ENCODE peak calls at places on chromosomes 11 and 22, in ten cellular contexts. C is heart right ventricle; Y is GM06990; W is NB4; R is adrenal gland; K is astrocyte; B is HCT116; V is effector memory CD4-positive, alpha-beta T cell; S is gastrocnemius medialis; L is AG09309. G is an unnamed sample.

GRCh38 chr11:2563216-2564007 is 118.6 kb downstream of the KCNQ1 start:
- DNase-seq in C (no peak), Y (no peak), W (no peak), R (peak; percentile 91), K (no peak), B (no peak), V (no peak), S (no peak), L (no peak), G (no peak)

GRCh38 chr22:17970205-17970708 is 54.1 kb downstream of the MICAL3 start:
- DNase-seq in C (no peak), Y (no peak), W (no peak), R (peak; percentile 60), K (peak; percentile 52), B (no peak), V (no peak), S (no peak), L (no peak), G (no peak)

GRCh38 chr11:2991477-2992233 is 474 bp downstream of the NAP1L4 start:
- DNase-seq in C (peak; percentile 22), Y (no peak), W (peak; percentile 73), R (peak; percentile 62), K (no peak), B (no peak), V (no peak), S (no peak), L (no peak), G (no peak)

GRCh38 chr11:45852712-45853101 is 5.4 kb downstream of the CRY2 start:
- DNase-seq in C (peak; percentile 59), Y (peak; percentile 27), W (no peak), R (peak; percentile 51), K (no peak), B (no peak), V (no peak), S (no peak), L (no peak), G (no peak)

GRCh38 chr22:24141586-24141985 is 39.7 kb upstream of the SUSD2 start:
- DNase-seq in C (no peak), Y (no peak), W (no peak), R (no peak), K (no peak), B (no peak), V (no peak), S (no peak), L (no peak), G (no peak)

GRCh38 chr11:9855579-9856260 is 191.8 kb downstream of the SWAP70 start:
- DNase-seq in C (no peak), Y (no peak), W (no peak), R (no peak), K (peak; percentile 50), B (no peak), V (no peak), S (no peak), L (peak; percentile 72), G (no peak)

GRCh38 chr22:20632518-20632917 is 125.1 kb downstream of the MED15 start:
- DNase-seq in C (no peak), Y (no peak), W (no peak), R (no peak), K (no peak), B (no peak), V (no peak), S (no peak), L (no peak), G (no peak)

GRCh38 chr11:119902656-119903181 is 173.7 kb upstream of the NECTIN1 start:
- DNase-seq in C (no peak), Y (no peak), W (no peak), R (no peak), K (no peak), B (no peak), V (no peak), S (no peak), L (no peak), G (no peak)

DNA sequence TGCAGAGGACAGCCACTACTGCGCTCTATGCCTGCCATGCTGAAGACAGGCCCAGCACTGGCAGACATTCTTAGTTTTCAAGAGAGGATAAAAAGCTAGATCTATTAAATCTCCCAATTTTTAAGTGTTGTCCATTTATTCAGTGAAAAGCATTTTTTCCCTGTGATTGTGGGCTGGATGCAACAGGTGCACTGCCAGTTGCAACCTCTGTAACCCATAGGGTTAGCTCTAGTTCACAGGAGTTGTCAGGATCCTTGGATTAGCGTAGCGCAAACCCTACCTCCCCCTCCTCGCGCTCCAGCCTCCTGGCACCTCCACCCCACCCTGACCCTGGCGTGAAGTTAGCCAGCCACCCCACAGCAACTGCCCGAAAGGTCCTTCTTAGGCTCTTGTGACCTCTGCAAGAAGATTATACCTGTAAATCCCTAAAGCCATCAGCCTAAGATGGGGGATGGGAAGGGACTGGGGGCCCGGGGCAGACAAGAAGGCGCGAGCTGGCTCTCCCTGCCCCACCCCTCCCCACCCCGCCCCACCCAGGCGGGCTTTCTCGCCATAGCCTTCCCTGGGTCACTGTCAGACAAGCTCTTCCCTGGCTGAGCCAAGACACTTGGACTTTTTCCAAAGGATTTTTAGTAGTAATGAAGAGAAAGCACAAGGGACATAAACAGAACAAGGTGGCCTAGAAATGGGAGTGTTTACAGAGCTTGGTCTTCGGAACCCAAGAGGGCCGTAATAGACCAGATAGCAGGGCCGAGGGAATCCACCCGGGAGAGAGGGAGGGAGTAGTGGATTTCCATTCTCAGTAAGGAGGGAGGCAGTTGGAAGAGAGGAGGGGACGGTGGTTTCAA is 31.0 kb downstream of the EIF3F start:
- DNase-seq in C (no peak), Y (no peak), W (no peak), R (peak; percentile 66), K (no peak), B (no peak), V (no peak), S (no peak), L (no peak), G (no peak)
- H3K4me3 ChIP-seq in C (peak overlapping the region; percentile 60), Y (no peak overlapping the region), W (no peak overlapping the region), R (no peak overlapping the region), K (peak overlapping the region; percentile 64), B (no peak overlapping the region), V (peak overlapping the region; percentile 81), S (peak overlapping the region; percentile 65), L (no peak overlapping the region), G (peak overlapping the region; percentile 68)

DNA sequence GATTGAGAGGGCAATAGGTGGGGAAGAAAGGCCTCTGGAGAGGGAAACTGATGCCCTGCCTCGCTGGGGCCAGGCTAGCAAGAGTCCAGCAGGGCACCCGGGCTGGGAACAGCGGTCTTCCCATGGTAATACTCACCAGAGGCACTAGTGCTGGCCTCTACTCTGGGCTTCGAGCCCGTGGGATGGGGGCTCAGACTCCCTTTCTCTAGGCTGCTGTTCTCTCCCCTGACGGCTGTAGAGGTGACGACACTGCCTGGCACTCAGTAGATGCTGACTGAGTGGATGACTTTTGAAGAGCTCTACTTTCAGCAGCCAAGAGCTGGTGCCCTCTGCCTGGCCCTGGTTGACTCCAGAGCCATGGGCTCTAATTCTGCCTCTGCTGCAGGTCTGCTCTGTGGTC is 818 bp upstream of the C1QTNF4 start:
- DNase-seq in C (peak; percentile 42), Y (no peak), W (no peak), R (no peak), K (no peak), B (no peak), V (no peak), S (no peak), L (no peak), G (no peak)
- H3K4me3 ChIP-seq in C (no peak overlapping the region), Y (no peak overlapping the region), W (no peak overlapping the region), R (no peak overlapping the region), K (no peak overlapping the region), B (no peak overlapping the region), V (no peak overlapping the region), S (no peak overlapping the region), L (no peak overlapping the region), G (no peak overlapping the region)

GRCh38 chr11:11494348-11494747 is 127.5 kb downstream of the GALNT18 start:
- DNase-seq in C (no peak), Y (no peak), W (no peak), R (no peak), K (no peak), B (no peak), V (no peak), S (no peak), L (no peak), G (no peak)

GRCh38 chr11:11491589-11491988 is 130.2 kb downstream of the GALNT18 start:
- DNase-seq in C (no peak), Y (no peak), W (no peak), R (no peak), K (no peak), B (no peak), V (no peak), S (no peak), L (no peak), G (no peak)

GRCh38 chr11:11486423-11486822 is 133.4 kb upstream of the CSNK2A3 start:
- DNase-seq in C (no peak), Y (no peak), W (no peak), R (no peak), K (no peak), B (no peak), V (no peak), S (no peak), L (no peak), G (no peak)

GRCh38 chr11:11493698-11494097 is 128.1 kb downstream of the GALNT18 start:
- DNase-seq in C (no peak), Y (no peak), W (no peak), R (no peak), K (no peak), B (no peak), V (no peak), S (no peak), L (no peak), G (no peak)

DNA sequence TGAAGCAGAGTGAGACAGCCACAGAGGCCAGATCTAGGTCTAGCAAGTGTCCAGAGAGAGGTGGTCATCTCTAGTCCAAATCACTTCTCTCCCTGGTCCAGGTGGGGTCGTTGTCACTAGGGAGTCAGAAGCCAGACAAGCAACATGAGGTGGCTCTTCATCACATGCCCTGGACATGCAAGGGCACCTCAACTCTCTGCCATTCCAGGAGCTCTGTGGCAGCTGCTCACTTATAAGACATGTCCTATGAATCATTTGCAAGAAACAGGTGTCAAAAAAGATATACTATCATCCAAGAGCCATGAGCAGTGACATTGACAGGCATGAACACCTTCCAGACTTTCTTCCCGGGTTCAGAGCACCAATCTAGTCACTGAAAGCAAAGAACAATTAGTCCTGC is 130.8 kb downstream of the GALNT18 start:
- DNase-seq in C (no peak), Y (no peak), W (no peak), R (no peak), K (no peak), B (no peak), V (no peak), S (peak; percentile 47), L (no peak), G (no peak)
- H3K4me3 ChIP-seq in C (no peak overlapping the region), Y (no peak overlapping the region), W (no peak overlapping the region), R (no peak overlapping the region), K (no peak overlapping the region), B (no peak overlapping the region), V (no peak overlapping the region), S (no peak overlapping the region), L (no peak overlapping the region), G (no peak overlapping the region)

DNA sequence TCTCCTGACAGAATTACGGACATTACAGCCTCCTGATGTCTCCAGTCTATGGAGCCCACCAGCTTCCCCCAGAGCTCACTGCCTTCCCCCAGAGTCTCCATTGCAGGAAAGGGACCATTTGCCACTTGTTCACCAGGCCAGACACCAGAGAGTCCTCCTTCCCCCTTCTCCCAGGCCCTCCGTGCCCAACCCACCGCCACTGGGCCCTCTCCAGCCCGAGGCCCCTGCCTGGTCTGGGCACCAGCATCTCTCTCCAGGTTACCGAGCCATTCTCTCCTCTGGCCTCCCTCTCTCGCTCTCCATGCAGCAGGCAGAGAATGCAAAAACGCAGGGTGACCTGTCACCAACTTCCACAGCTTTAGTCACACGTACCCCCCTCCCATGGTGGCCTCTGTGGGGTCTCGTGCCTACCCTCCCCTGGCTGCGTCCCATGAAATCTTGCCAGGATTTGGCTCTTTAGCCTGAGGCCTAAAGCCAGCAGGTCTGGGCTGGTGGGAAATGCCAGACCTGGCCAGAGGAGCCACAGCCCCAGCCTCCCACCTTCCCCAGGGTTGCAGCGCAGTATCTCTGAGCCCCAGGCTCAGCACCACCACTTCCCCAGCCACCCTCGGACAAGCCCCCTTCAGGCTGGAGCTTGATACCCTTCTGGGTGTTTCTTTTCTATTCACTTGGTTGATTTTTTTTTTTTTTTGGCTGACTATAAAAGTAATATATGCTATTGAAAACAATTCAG is 6.8 kb upstream of the SERPINH1 start:
- DNase-seq in C (no peak), Y (no peak), W (no peak), R (no peak), K (no peak), B (no peak), V (no peak), S (no peak), L (no peak), G (no peak)
- H3K4me3 ChIP-seq in C (no peak overlapping the region), Y (no peak overlapping the region), W (no peak overlapping the region), R (no peak overlapping the region), K (no peak overlapping the region), B (no peak overlapping the region), V (no peak overlapping the region), S (no peak overlapping the region), L (no peak overlapping the region), G (no peak overlapping the region)

G was measured in right atrium auricular region.